ENCODE peak calls at places on chromosomes 5 and 9, in six cellular contexts. M is pancreas; W is CD4-positive, CD25-positive, alpha-beta regulatory T cell; F is A549; L is brain microvascular endothelial cell; P is PC-3. Q is an unnamed sample.

GRCh38 chr5:154117050-154117449 is 73.5 kb upstream of the GALNT10 start:
- DNase-seq in M (no peak), W (no peak), F (no peak), L (no peak), P (no peak), Q (no peak)

GRCh38 chr9:94593459-94594345 is at the start of gene FBP2:
- DNase-seq in M (peak; percentile 41), W (no peak), F (no peak), L (no peak), P (no peak), Q (no peak)

GRCh38 chr5:10987881-10988504 is 227.0 kb upstream of the DAP start:
- DNase-seq in M (peak; percentile 88), W (peak; percentile 50), F (peak; percentile 35), L (peak; percentile 25), P (peak; percentile 75), Q (no peak)

GRCh38 chr9:88947581-88948573 is 43.4 kb upstream of the S1PR3 start:
- DNase-seq in M (no peak), W (no peak), F (no peak), L (no peak), P (no peak), Q (no peak)

GRCh38 chr5:181099453-181100086 is 31.4 kb downstream of the OR2V1 start:
- DNase-seq in M (no peak), W (no peak), F (no peak), L (no peak), P (no peak), Q (no peak)

GRCh38 chr5:174418809-174419522 is 305.4 kb upstream of the MSX2 start:
- DNase-seq in M (no peak), W (no peak), F (peak; percentile 41), L (no peak), P (no peak), Q (no peak)

GRCh38 chr5:154745349-154745748 is 9.8 kb upstream of the LARP1 start:
- DNase-seq in M (no peak), W (no peak), F (no peak), L (no peak), P (no peak), Q (no peak)

GRCh38 chr5:134071850-134072207 is 42.7 kb upstream of the TCF7 start:
- DNase-seq in M (no peak), W (no peak), F (no peak), L (no peak), P (no peak), Q (no peak)

GRCh38 chr5:181167814-181168488 is 20.6 kb downstream of the OR2V2 start:
- DNase-seq in M (no peak), W (no peak), F (no peak), L (no peak), P (peak; percentile 35), Q (no peak)

GRCh38 chr9:22050924-22051323 is 41.8 kb upstream of the CDKN2B start:
- DNase-seq in M (no peak), W (peak; percentile 11), F (no peak), L (no peak), P (no peak), Q (no peak)

DNA sequence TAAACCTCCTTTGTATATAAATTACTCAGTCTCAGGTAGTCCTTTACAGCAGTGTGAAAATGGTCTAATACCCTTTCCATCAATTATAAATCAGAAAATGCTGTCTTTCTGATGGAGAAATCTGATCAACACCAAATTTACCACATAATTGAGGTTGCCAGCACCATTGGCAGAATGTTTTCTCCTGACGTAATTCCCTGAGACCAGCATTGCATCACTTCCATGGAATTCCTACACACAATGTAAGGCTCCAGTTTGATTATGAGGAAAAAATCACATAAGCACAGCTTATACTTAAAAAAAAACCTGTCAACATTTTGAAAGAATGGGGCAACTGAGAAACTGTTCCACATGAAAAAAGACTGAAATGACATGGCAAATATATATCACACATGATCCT is 618.7 kb upstream of the CDH6 start:
- DNase-seq in M (no peak), W (no peak), F (no peak), L (no peak), P (no peak), Q (no peak)
- H3K27ac ChIP-seq in M (no peak overlapping the region), W (no peak overlapping the region), F (no peak overlapping the region), L (no peak overlapping the region), P (no peak overlapping the region), Q (no peak overlapping the region)

GRCh38 chr9:86064220-86064619 is 35.1 kb downstream of the GOLM1 start:
- DNase-seq in M (no peak), W (no peak), F (no peak), L (no peak), P (no peak), Q (no peak)
- H3K27ac ChIP-seq in M (no peak overlapping the region), W (no peak overlapping the region), F (no peak overlapping the region), L (no peak overlapping the region), P (no peak overlapping the region), Q (no peak overlapping the region)

DNA sequence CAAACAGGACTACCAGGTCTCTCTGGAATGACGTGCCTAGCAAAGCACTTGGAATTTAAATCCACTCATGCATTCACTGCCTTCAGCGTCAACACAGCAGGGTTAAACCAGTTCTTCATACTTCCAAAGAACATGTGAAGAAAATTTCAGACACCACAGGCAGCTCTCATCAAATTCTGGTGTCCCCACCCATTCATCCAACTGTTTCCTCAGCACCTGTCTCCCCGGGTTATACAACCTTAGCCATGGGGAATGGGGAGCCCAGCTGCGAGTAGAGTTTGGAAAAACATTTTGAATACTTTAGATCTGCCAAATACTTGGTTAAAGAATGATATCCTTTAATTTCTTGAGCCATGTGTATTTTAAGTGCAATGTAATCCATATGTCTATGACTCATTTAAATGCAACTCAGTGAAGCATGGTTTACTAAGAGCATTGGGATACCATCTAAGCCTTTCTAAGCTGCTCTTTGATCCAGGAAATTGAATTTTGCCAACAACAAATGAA is 17.4 kb downstream of the ADAM19 start:
- DNase-seq in M (no peak), W (no peak), F (no peak), L (peak; percentile 82), P (peak; percentile 92), Q (peak; percentile 51)
- H3K27ac ChIP-seq in M (no peak overlapping the region), W (no peak overlapping the region), F (no peak overlapping the region), L (peak overlapping the region; percentile 85), P (peak overlapping the region; percentile 88), Q (peak overlapping the region; percentile 87)

GRCh38 chr9:106930477-106930876 is 67.5 kb downstream of the ZNF462 start:
- DNase-seq in M (peak; percentile 37), W (no peak), F (no peak), L (no peak), P (no peak), Q (no peak)
- H3K27ac ChIP-seq in M (no peak overlapping the region), W (no peak overlapping the region), F (no peak overlapping the region), L (no peak overlapping the region), P (no peak overlapping the region), Q (no peak overlapping the region)

DNA sequence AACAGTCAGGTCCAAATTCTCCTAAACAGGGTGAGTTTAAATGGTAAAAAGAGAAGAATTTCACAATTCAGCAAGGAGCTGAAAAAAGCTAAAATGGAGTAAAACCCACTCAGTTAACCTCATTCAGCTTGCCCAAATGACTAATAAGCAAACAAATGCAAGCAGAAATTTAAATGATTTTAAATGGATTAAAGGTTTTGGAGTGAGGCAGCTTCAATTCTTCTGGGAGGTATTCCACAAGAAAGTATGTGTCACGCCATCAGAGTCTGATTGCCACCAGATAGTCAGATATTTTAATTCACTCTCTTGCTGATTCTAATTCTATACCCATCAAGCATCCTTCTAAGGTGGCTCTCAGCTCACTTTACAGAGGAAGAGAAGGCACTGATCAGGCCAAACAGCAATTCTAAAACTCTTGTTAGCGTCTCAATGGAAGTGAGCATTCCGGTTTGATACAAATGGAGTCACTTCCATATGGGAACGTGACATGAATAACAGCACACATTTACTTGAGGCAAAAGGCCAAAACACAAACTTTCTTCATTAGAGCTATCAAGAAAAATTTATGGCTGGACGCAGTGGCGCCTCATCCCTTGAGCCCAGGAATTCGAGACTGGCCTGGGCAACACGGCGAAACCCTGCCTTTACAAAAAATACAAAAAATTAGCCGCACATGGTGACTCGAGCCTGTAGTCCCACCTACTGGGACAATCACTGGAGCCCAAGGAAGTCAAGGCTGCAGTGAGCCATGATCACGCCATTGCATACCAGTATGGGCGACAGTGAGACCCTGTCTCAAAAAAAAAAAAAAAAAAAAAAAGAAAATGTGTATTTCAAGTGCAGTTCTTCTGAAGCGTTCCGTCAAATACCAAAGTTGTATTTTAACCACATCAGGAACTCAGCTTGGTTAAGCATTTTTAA is 2.0 kb downstream of the CLK4 start:
- DNase-seq in M (no peak), W (no peak), F (no peak), L (no peak), P (peak; percentile 50), Q (no peak)
- H3K27ac ChIP-seq in M (no peak overlapping the region), W (peak overlapping the region; percentile 98), F (no peak overlapping the region), L (peak overlapping the region; percentile 97), P (peak overlapping the region; percentile 79), Q (peak overlapping the region; percentile 72)

DNA sequence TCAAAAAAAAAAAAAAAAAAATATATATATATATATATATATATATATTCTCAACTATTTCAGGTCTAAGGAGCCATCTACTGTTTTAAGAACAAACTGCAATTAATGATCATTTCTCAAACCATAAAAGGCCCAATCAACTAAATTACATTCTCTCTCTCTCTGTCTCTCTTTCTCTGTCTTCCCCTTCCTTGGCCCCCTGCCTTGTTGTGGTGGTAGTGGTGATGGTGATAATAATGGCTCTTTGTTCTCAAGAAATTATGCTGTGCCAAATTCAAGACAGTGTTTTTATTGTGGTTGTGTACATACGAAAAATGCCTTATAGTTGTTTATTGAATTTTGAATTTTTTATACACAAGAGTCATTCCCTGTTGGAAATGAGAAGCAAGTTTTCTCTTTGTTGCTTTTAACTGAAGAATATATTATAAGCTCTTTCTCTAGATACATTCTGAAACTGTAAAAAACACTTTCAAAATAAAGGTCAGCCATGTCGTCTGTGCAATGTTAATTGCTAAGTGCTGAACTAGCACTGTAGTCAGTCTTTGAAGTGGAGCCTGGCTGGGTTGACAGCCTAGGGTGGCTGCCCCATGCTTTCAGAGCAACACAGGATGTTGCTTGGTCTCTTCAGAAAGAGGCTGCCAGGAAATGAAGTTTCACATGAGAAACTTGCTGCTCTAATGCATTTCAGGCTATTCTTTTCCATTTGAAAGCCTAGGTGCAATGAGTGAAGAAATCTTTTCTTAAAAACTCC is 96.0 kb downstream of the HINT1 start:
- DNase-seq in M (no peak), W (peak; percentile 72), F (no peak), L (no peak), P (no peak), Q (no peak)
- H3K27ac ChIP-seq in M (no peak overlapping the region), W (peak overlapping the region; percentile 60), F (no peak overlapping the region), L (no peak overlapping the region), P (no peak overlapping the region), Q (no peak overlapping the region)

GRCh38 chr9:17491780-17492179 is 87.1 kb upstream of the SH3GL2 start:
- DNase-seq in M (no peak), W (no peak), F (no peak), L (no peak), P (no peak), Q (no peak)
- H3K27ac ChIP-seq in M (no peak overlapping the region), W (no peak overlapping the region), F (no peak overlapping the region), L (no peak overlapping the region), P (no peak overlapping the region), Q (no peak overlapping the region)

DNA sequence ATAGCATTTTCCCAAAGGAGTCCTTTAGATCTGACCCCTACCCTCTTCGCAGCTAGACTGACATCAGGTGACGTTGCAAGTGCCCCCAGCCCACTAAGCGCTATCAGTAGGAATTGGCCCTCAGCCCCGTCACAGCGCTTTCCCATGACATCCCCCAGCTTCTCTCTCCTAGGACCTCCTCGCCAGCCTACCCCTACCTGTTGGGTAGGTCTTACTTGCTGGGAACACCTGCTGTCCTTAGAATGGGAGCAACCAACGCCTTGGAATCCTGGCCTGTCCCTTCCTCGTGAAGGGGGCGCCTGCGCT is 589 bp upstream of the PIP5K1B start:
- DNase-seq in M (no peak), W (no peak), F (no peak), L (no peak), P (no peak), Q (no peak)
- H3K27ac ChIP-seq in M (peak overlapping the region; percentile 70), W (no peak overlapping the region), F (no peak overlapping the region), L (no peak overlapping the region), P (no peak overlapping the region), Q (no peak overlapping the region)